ENCODE peak calls at places on chromosomes 6 and 20, in five cellular contexts. P, Z, Y, V and E are unnamed samples.

GRCh38 chr6:33117826-33118277 is 42.1 kb downstream of the HLA-DPB1 start:
- DNase-seq in P (no peak), Z (no peak), Y (no peak), V (no peak), E (no peak)

GRCh38 chr20:23417861-23418260 is 3.4 kb downstream of the NAPB start:
- DNase-seq in P (no peak), Z (no peak), Y (no peak), V (no peak), E (no peak)

GRCh38 chr6:38507173-38507572 is 132.6 kb downstream of the BTBD9 start:
- DNase-seq in P (no peak), Z (no peak), Y (no peak), V (no peak), E (no peak)

GRCh38 chr6:12313311-12313991 is 23.3 kb downstream of the EDN1 start:
- DNase-seq in P (no peak), Z (no peak), Y (no peak), V (no peak), E (no peak)

GRCh38 chr20:63196756-63197470 is 19.0 kb downstream of the YTHDF1 start:
- DNase-seq in P (no peak), Z (no peak), Y (no peak), V (peak; percentile 61), E (no peak)

GRCh38 chr20:60034231-60035110 is 76.2 kb downstream of the CDH26 start:
- DNase-seq in P (no peak), Z (peak; percentile 72), Y (no peak), V (no peak), E (no peak)

GRCh38 chr6:41353333-41353732 is 17.9 kb downstream of the NCR2 start:
- DNase-seq in P (no peak), Z (no peak), Y (no peak), V (no peak), E (no peak)

GRCh38 chr20:37640600-37641561 is 52.9 kb upstream of the CTNNBL1 start:
- DNase-seq in P (peak; percentile 9), Z (no peak), Y (no peak), V (no peak), E (no peak)

GRCh38 chr6:12331951-12332749 is 42.0 kb downstream of the EDN1 start:
- DNase-seq in P (peak; percentile 80), Z (no peak), Y (no peak), V (no peak), E (no peak)

DNA sequence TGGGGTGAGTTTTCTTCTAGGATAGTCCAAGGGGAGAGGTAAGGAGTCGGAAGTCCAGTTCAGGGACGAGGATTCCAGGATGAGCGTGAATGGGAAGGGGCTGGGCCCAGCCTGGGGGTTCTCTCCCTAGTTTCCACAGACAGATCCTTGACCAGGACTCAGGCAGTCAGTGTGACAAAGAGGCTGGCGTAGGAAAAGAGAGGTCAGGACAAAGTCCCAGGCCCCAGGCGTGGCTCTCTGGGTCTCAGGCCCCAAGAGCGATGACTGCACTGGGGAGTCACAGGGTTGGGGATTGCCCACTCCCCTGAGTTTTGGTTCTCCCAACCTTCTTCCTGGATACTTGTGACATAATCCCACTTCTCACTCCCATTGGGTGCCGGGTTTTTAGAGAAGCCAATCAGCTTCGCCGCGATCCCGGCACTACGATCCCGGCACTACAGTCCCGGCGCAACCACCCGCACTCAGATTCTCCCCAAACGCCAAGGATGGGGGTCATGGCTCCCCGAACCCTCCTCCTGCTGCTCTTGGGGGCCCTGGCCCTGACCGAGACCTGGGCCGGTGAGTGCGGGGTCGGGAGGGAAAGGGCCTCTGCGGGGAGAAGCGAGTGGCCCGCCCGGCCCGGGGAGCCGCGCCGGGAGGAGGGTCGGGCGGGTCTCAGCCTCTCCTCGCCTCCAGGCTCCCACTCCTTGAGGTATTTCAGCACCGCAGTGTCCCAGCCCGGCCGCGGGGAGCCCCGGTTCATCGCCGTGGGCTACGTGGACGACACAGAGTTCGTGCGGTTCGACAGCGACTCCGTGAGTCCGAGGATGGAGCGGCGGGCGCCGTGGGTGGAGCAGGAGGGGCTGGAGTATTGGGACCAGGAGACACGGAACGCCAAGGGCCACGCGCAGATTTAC is 46.2 kb upstream of the TRIM26 start:
- DNase-seq in P (peak; percentile 68), Z (peak; percentile 81), Y (peak; percentile 64), V (peak; percentile 18), E (peak; percentile 57)
- TF ChIP-seq POLR2A in P (peak; percentile 56), Z (peak; percentile 33), Y (no peak), V (no peak), E (peak; percentile 34)

GRCh38 chr6:92497281-92497680 is 922.1 kb downstream of the EPHA7 start:
- DNase-seq in P (no peak), Z (no peak), Y (no peak), V (no peak), E (no peak)

GRCh38 chr6:92495246-92495645 is 924.1 kb downstream of the EPHA7 start:
- DNase-seq in P (no peak), Z (no peak), Y (no peak), V (no peak), E (no peak)

GRCh38 chr6:92496527-92496926 is 922.8 kb downstream of the EPHA7 start:
- DNase-seq in P (no peak), Z (no peak), Y (no peak), V (no peak), E (no peak)
- H3K4me3 ChIP-seq in P (no peak overlapping the region), Z (no peak overlapping the region), Y (no peak overlapping the region), V (no peak overlapping the region), E (no peak overlapping the region)

GRCh38 chr20:50085146-50085480 is 27.8 kb downstream of the UBE2V1 start:
- DNase-seq in P (no peak), Z (peak; percentile 29), Y (no peak), V (no peak), E (no peak)

GRCh38 chr20:50088022-50088421 is 24.9 kb downstream of the UBE2V1 start:
- DNase-seq in P (no peak), Z (no peak), Y (no peak), V (no peak), E (no peak)

GRCh38 chr20:50083034-50083433 is 29.9 kb downstream of the UBE2V1 start:
- DNase-seq in P (no peak), Z (peak; percentile 47), Y (no peak), V (no peak), E (no peak)

GRCh38 chr20:50089140-50089786 is 23.7 kb downstream of the UBE2V1 start:
- DNase-seq in P (no peak), Z (no peak), Y (no peak), V (no peak), E (no peak)

GRCh38 chr20:50085481-50086365 is 27.2 kb downstream of the UBE2V1 start:
- DNase-seq in P (peak; percentile 28), Z (peak; percentile 51), Y (no peak), V (peak; percentile 64), E (peak; percentile 46)
- TF ChIP-seq CTCF in P (peak; percentile 73), Z (peak; percentile 80), Y (peak; percentile 83), V (peak; percentile 85), E (peak; percentile 83)

GRCh38 chr20:38748097-38748862 is at the start of gene ACTR5:
- DNase-seq in P (peak; percentile 95), Z (peak; percentile 98), Y (peak; percentile 98), V (peak; percentile 95), E (peak; percentile 90)
- TF ChIP-seq POLR2A in P (peak; percentile 65), Z (peak; percentile 60), Y (peak; percentile 51), V (peak; percentile 82), E (peak; percentile 79)

DNA sequence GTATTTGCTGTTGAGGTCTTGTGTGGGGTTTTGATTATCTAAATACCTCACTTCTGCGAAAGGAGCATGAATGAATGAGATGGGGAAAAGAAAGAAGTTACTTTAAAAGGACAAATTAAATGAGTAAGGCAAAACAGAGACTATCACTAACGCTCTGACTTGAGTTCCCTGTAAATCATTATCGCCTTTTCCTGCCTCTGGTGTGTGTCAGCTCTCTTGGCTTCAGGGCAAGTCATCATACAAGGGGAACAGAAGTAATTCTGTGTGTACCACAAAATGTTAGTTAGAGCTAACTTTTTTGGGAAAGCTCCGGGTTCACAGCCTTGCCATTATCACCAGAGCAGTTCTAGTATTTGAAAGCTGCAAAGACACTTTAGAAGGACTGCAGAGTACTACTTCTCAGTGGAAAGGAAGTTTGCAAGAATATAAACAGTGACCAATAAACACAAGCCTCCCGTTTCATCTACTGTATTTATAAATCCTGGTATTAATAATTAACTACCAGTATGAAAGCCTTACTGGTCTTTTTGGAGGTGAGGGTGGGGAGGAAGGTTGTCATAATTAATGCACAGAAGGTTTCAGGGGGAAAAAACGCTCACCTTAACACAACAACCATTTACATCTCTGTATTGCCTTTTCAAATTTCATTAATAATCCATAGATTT is 1.2 kb downstream of the DZANK1 start:
- DNase-seq in P (no peak), Z (no peak), Y (no peak), V (no peak), E (no peak)
- H3K4me3 ChIP-seq in P (no peak overlapping the region), Z (no peak overlapping the region), Y (no peak overlapping the region), V (no peak overlapping the region), E (no peak overlapping the region)

DNA sequence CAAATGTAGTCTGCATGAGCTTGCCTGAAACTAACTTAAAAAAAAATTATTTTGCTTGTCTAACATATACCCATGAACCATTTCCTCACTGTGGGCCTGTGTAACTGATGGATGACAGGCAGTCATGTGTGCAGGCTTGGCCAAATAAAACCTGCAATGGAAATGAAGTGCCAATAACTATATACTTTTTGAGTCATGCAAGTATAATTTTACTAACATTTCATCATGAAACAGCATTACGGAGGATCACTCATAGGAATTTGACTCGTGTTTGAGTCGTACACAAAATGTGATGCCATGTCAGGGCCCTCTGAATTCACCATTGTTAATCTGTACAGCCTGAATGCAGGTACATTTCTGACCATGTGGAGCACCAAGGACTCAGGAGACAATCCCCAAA is 46.6 kb downstream of the HDDC2 start:
- DNase-seq in P (no peak), Z (no peak), Y (no peak), V (no peak), E (no peak)
- TF ChIP-seq CTCF in P (no peak), Z (no peak), Y (no peak), V (no peak), E (no peak)

GRCh38 chr6:25137497-25137896 is 141.7 kb upstream of the CARMIL1 start:
- DNase-seq in P (no peak), Z (no peak), Y (no peak), V (no peak), E (no peak)

GRCh38 chr6:25138024-25138696 is 141.0 kb upstream of the CARMIL1 start:
- DNase-seq in P (peak; percentile 30), Z (no peak), Y (no peak), V (no peak), E (no peak)

GRCh38 chr6:25138697-25139051 is 140.5 kb upstream of the CARMIL1 start:
- DNase-seq in P (no peak), Z (no peak), Y (no peak), V (no peak), E (no peak)

GRCh38 chr6:25133479-25133878 is 145.7 kb upstream of the CARMIL1 start:
- DNase-seq in P (no peak), Z (no peak), Y (no peak), V (no peak), E (no peak)

GRCh38 chr6:25136879-25137278 is 142.3 kb upstream of the CARMIL1 start:
- DNase-seq in P (no peak), Z (no peak), Y (no peak), V (no peak), E (peak; percentile 48)
- TF ChIP-seq POLR2A in P (no peak), Z (peak; percentile 19), Y (no peak), V (no peak), E (no peak)

DNA sequence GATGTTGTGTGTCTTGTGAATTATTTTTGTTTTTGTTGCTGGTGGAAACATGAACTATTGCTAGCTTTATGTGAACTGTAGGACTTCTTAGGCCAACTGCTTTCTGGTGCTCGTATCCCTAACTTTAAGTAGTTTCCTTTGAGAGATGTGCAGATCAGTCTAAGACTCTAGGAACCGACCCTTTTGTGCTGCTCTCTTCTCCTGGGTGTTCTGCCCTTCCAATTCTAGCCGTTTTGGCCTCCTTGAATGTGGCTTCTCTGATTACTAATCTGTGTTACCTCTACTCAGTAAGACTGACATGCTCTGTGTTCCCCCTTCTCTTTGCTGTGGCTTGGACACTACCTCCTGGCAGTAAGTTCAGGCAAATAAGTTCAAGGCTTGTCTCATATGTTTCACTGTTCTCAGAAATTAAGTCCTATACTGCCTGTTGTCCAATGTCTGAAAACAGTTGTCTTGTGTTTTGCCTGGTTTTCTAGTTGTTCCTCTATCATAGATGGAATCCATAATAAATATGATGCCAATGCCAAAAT is 58.0 kb downstream of the FOXO3 start:
- DNase-seq in P (no peak), Z (no peak), Y (no peak), V (no peak), E (no peak)
- H3K4me3 ChIP-seq in P (no peak overlapping the region), Z (no peak overlapping the region), Y (no peak overlapping the region), V (no peak overlapping the region), E (no peak overlapping the region)